ENCODE peak calls at places on chromosomes 12 and 14, in nine cellular contexts. L, T, K, H, V, S, G, Y and Z are unnamed samples.

GRCh38 chr12:6752181-6752930 is 585 bp downstream of the MLF2 start:
- DNase-seq in V (no peak), L (peak; percentile 76), G (peak; percentile 55), Y (no peak), H (peak; percentile 86), T (peak; percentile 62), K (peak; percentile 79), S (no peak), Z (peak; percentile 46)

GRCh38 chr12:38324896-38325295 is 8.3 kb downstream of the ALG10B start:
- DNase-seq in V (no peak), L (no peak), S (no peak), T (no peak), H (no peak), K (no peak), G (no peak), Y (no peak), Z (no peak)

GRCh38 chr12:53862831-53863230 is 75.8 kb upstream of the HOXC13 start:
- DNase-seq in T (no peak), V (no peak), Y (no peak), S (no peak), K (no peak), L (peak; percentile 64), G (no peak), H (no peak), Z (no peak)

GRCh38 chr14:104438166-104438887 is 141.2 kb upstream of the C14orf180 start:
- DNase-seq in G (peak; percentile 7), K (no peak), L (no peak), T (no peak), V (no peak), H (no peak), S (no peak), Y (no peak), Z (no peak)

GRCh38 chr12:61072717-61073116 is 1187.5 kb upstream of the USP15 start:
- DNase-seq in K (no peak), V (no peak), L (no peak), T (no peak), Y (no peak), H (no peak), S (no peak), G (no peak), Z (no peak)

GRCh38 chr14:103021817-103022668 is 35.3 kb downstream of the CDC42BPB start:
- DNase-seq in L (peak; percentile 67), S (no peak), V (no peak), T (no peak), G (no peak), Y (no peak), K (no peak), H (no peak), Z (no peak)

GRCh38 chr12:127515941-127516340 is 751.0 kb upstream of the TMEM132C start:
- DNase-seq in H (no peak), S (no peak), G (no peak), V (no peak), T (no peak), Y (no peak), L (peak; percentile 58), K (no peak), Z (no peak)

GRCh38 chr12:5428332-5429221 is 3.3 kb upstream of the NTF3 start:
- DNase-seq in V (no peak), S (no peak), L (peak; percentile 73), H (no peak), K (peak; percentile 65), T (no peak), Y (no peak), G (no peak), Z (no peak)

GRCh38 chr12:30329281-30329680 is 366.4 kb downstream of the IPO8 start:
- DNase-seq in S (no peak), K (no peak), L (peak; percentile 1), Y (no peak), G (no peak), H (no peak), T (no peak), V (no peak), Z (no peak)

GRCh38 chr14:83463500-83464098 is 1929.9 kb upstream of the SEL1L start:
- DNase-seq in V (no peak), S (no peak), Y (no peak), T (peak; percentile 13), K (peak; percentile 80), L (peak; percentile 73), H (no peak), G (no peak), Z (peak; percentile 18)

GRCh38 chr14:92960706-92961566 is 38.0 kb downstream of the CHGA start:
- DNase-seq in S (no peak), K (no peak), Y (no peak), G (peak; percentile 14), L (peak; percentile 62), V (peak; percentile 35), T (no peak), H (peak; percentile 41), Z (no peak)

DNA sequence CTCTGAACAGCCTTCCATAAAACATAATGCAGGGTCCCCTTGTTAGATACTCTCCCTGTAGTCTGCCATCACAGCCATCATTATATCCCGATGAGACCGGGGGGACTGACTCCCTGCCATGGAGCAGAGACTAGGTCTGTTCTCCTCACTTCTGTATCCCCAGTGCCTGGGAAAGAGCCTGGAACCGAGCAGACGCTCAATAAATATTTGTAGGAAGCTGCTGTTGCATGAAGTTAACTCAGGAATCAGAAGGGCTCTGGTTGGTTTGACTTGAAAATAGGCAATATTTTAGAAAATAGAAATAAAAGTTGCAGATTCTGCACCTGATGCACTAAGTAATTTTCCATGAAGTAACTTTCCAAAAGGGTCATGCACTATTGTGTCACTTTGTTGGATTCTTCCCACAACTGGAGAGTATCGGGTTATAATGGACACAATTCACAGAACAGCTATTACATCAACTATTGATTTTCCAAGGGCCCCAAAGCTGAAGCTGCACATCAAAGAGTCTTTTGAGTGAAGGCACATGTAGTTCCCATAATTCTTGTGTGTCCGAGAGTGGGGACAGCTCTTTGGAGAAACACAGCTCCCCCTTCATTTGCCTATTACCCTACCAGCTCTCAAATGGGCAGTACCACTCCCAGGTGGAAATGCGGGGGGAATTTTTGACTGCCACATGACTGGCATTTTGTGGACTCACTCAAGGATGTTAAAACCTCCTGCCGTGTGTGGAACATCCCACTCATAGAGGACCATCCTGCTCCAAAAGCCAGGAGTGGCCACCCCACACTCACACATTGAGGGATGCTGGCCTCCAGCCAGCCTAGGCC is 18.8 kb downstream of the CLMN start:
- DNase-seq in T (no peak), L (no peak), H (no peak), S (no peak), Y (no peak), V (peak; percentile 82), G (no peak), K (no peak), Z (no peak)
- H3K4me3 ChIP-seq in T (no peak overlapping the region), L (no peak overlapping the region), H (no peak overlapping the region), S (no peak overlapping the region), Y (no peak overlapping the region), V (peak overlapping the region; percentile 8), G (no peak overlapping the region), K (no peak overlapping the region), Z (no peak overlapping the region)

DNA sequence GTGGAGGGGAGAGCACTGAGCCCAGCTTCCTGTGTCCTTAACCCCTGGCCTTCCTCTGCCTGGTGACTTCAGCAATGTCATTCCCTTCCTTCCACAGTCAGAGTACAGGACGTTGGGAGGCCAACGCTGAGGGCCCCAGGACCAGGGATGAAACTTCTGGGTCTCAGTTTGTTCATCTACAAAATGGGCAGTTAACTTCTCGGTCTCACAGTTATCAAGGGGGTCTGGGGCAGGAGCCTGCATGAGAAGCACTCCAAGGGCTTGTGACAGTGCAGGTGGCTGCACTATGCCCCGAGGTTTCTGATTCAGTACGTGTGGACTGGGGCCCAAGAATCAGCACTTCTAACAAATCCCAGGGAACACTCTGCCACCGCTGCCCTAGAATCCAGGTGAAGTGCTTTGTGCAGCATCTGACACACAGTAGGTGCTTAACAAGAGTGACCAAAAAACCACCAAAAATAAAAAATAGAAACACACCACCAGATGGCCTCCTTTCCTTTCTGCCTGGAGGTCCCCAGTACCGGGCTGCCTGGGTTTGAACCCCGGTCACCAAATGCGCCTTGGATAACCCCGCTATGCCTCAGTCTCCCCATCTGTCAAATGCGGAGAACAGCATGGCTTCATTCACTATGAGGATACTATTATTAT is 80.4 kb downstream of the RFLNA start:
- DNase-seq in S (no peak), G (no peak), V (no peak), Y (no peak), T (no peak), L (no peak), H (no peak), K (no peak), Z (no peak)
- TF ChIP-seq CTCF in S (peak; percentile 27), G (no peak), V (peak; percentile 23), Y (no peak), T (no peak), L (peak; percentile 4), H (peak; percentile 35), K (peak; percentile 14), Z (no peak)

GRCh38 chr12:106329231-106329985 is 26.9 kb downstream of the TCP11L2 start:
- DNase-seq in S (no peak), V (no peak), K (no peak), T (no peak), Y (no peak), G (no peak), H (no peak), L (peak; percentile 43), Z (no peak)
- H3K4me3 ChIP-seq in S (no peak overlapping the region), V (no peak overlapping the region), K (no peak overlapping the region), T (no peak overlapping the region), Y (no peak overlapping the region), G (no peak overlapping the region), H (no peak overlapping the region), L (no peak overlapping the region), Z (no peak overlapping the region)

GRCh38 chr14:68951051-68951797 is 27.9 kb downstream of the ACTN1 start:
- DNase-seq in S (peak; percentile 76), G (peak; percentile 80), Y (no peak), L (peak; percentile 99), T (peak; percentile 82), V (no peak), H (peak; percentile 80), K (no peak), Z (no peak)

GRCh38 chr14:68952544-68953535 is 26.3 kb downstream of the ACTN1 start:
- DNase-seq in V (no peak), L (peak; percentile 90), Y (no peak), T (peak; percentile 72), H (no peak), S (no peak), K (no peak), G (peak; percentile 59), Z (peak; percentile 25)

GRCh38 chr14:68949236-68949965 is 29.7 kb downstream of the ACTN1 start:
- DNase-seq in H (no peak), K (no peak), Y (no peak), V (no peak), G (no peak), L (no peak), S (no peak), T (no peak), Z (no peak)

GRCh38 chr14:68950111-68950510 is 29.0 kb downstream of the ACTN1 start:
- DNase-seq in Y (no peak), G (no peak), S (no peak), T (no peak), K (no peak), L (peak; percentile 73), V (no peak), H (no peak), Z (no peak)

DNA sequence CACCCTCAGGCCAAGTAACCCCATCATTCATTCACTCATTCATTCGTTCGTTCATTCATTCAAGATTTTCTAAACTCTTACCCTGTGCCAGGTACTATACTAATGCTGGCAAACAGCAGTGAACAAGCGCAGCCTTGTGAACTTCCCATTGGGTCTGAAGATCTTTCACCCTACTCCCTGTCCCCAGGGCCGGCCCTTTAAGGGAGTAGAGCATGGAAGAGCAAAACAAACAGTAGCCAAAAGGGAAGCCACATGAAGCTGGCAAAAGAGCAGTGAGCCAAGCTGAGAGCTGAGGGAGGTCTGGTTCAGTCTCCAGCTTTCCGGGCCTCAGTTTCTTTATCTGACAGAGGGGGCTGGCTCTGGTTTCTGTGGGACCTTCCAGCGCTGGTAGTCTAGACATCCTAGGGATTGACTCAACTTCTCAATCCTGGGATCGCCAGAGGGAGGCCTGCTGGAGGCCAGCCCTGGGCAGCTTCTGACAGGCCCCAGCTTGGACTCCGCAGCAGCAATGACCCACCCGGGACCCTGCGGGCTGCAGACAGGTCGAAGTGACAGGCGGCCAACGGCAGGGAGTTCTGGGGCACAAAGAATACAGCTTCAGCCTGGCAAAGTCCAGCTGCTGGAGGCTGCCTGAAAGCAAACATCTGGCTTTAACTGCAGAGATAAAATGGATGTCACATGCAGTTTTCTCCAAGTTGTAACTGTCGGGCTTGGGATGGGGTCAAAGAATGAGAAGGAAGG is 27.1 kb downstream of the ACTN1 start:
- DNase-seq in T (no peak), H (no peak), L (no peak), G (peak; percentile 56), K (no peak), S (no peak), Y (no peak), V (no peak), Z (no peak)
- TF ChIP-seq CTCF in T (no peak), H (no peak), L (no peak), G (no peak), K (no peak), S (no peak), Y (no peak), V (no peak), Z (no peak)